ENCODE peak calls at places on chromosomes 6 and 20, in five cellular contexts. Q is heart right ventricle, Z is adrenal gland, D is skeletal muscle cell, P is esophagus squamous epithelium. F is an unnamed sample.

GRCh38 chr6:5846335-5846734 is 160.4 kb downstream of the NRN1 start:
- DNase-seq in Q (no peak), Z (no peak), D (no peak), P (no peak), F (no peak)

GRCh38 chr6:30793521-30794194 is 49.3 kb upstream of the IER3 start:
- DNase-seq in Q (no peak), Z (no peak), D (no peak), P (no peak), F (no peak)

GRCh38 chr20:3743251-3743650 is 10.8 kb downstream of the HSPA12B start:
- DNase-seq in Q (no peak), Z (no peak), D (no peak), P (no peak), F (no peak)

GRCh38 chr6:124857746-124858145 is 104.5 kb upstream of the RNF217 start:
- DNase-seq in Q (no peak), Z (no peak), D (no peak), P (no peak), F (no peak)

GRCh38 chr6:84422380-84422968 is 195.0 kb upstream of the CEP162 start:
- DNase-seq in Q (peak), Z (peak), D (peak), P (no peak), F (peak)

GRCh38 chr20:10861619-10862018 is 187.8 kb upstream of the JAG1 start:
- DNase-seq in Q (no peak), Z (no peak), D (no peak), P (no peak), F (no peak)

GRCh38 chr20:13401596-13401995 is 180.5 kb downstream of the ISM1 start:
- DNase-seq in Q (no peak), Z (no peak), D (no peak), P (no peak), F (no peak)

GRCh38 chr6:138571585-138572199 is 72.4 kb upstream of the NHSL1 start:
- DNase-seq in Q (no peak), Z (no peak), D (no peak), P (no peak), F (no peak)

GRCh38 chr6:15481414-15481813 is 181.4 kb downstream of the DTNBP1 start:
- DNase-seq in Q (no peak), Z (no peak), D (no peak), P (no peak), F (no peak)

GRCh38 chr6:160041608-160042007 is 72.7 kb downstream of the IGF2R start:
- DNase-seq in Q (peak), Z (no peak), D (peak), P (no peak), F (peak)

GRCh38 chr6:130882370-130882769 is 55.2 kb downstream of the SMLR1 start:
- DNase-seq in Q (no peak), Z (no peak), D (no peak), P (no peak), F (no peak)

GRCh38 chr6:35663447-35664235 is 25.1 kb downstream of the FKBP5 start:
- DNase-seq in Q (no peak), Z (no peak), D (peak), P (no peak), F (no peak)

GRCh38 chr6:144847906-144848305 is 562.8 kb downstream of the UTRN start:
- DNase-seq in Q (no peak), Z (no peak), D (no peak), P (no peak), F (no peak)

DNA sequence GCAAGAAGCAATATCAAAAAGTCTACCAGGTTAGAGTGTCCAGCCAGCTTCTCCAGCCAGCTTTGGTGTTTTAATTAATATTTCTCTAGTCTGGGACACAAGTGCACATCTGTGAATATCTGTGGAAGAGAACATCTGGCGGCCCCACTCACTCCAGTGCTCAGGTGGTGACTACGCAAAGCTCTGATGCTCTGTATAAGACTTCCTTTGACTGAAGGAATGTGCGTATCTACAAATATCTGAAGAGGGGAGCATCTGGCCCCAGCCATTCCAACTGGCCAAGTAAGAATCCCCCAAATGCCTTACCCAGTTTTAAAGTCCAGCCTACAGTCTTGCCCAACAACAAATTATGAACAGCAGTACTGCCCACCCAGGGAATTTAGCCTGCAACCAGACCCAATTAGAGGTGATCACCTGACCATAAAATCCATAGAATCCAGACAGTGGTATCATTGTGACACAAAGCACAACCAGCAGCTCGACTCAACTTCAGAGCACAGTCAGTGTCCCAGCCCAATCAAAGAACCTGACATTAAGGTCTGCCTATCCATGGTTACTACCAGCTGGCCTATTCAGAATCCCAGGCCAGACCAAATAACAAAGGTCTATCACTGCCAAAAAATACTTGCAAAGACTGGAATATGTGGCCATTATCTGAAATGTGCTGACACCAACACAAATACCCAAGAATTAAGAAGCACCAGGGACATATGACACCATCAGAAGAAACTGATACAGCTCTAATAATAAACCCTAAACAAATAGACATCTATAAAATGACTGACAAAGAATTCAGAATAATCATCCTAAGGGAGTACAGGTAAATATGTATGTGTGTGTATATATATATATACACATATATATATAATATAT is 76.1 kb upstream of the MANEA start:
- DNase-seq in Q (no peak), Z (no peak), D (no peak), P (no peak), F (no peak)
- H3K4me3 ChIP-seq in Q (no peak), Z (no peak), D (no peak), P (no peak), F (no peak)

GRCh38 chr20:53578492-53579222 is 15.0 kb downstream of the ZNF217 start:
- DNase-seq in Q (peak), Z (peak), D (peak), P (peak), F (no peak)

GRCh38 chr20:53580376-53581111 is 13.1 kb downstream of the ZNF217 start:
- DNase-seq in Q (no peak), Z (no peak), D (no peak), P (no peak), F (no peak)

GRCh38 chr20:53579266-53579580 is 14.4 kb downstream of the ZNF217 start:
- DNase-seq in Q (no peak), Z (no peak), D (no peak), P (no peak), F (no peak)

GRCh38 chr20:53581444-53582311 is 12.0 kb downstream of the ZNF217 start:
- DNase-seq in Q (no peak), Z (no peak), D (no peak), P (no peak), F (no peak)

DNA sequence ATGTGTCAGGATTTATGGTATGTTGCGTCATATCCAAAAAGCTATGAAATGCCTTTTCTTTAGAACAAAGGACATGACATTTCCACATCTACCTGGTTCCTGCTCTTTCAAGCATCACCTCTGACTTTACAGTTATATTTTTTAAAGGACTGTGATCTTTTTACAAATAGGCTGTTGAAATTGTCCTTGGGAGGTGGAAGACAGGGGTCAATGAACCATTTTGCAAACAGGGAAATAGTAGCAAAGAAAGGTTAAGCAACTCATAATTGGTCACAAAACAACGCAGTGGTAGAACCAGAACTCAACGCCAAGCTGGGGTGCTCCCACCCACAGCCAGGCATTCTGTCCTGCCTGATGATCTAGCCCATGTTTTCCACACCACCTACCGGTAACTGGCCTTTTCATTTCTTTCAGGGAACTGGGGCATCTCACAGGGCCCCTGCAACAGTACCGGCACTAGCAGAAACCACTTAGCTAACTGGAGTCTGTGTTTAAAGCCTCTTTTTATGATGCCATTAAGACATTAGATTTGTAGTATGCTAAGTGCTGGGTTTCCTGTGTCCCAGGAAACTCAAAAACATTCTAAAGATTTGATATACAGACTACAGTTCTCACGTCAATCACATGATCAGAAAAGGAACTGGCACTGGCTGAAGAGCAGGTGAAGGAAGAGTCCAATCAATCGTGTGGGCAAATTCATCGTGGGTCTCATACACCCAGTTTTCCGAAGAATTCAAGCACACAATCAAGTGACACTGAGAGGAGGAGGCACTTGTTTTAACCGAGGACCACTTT is 13.9 kb downstream of the ZNF217 start:
- DNase-seq in Q (no peak), Z (no peak), D (peak), P (no peak), F (no peak)
- H3K4me3 ChIP-seq in Q (peak), Z (no peak), D (no peak), P (peak), F (no peak)

DNA sequence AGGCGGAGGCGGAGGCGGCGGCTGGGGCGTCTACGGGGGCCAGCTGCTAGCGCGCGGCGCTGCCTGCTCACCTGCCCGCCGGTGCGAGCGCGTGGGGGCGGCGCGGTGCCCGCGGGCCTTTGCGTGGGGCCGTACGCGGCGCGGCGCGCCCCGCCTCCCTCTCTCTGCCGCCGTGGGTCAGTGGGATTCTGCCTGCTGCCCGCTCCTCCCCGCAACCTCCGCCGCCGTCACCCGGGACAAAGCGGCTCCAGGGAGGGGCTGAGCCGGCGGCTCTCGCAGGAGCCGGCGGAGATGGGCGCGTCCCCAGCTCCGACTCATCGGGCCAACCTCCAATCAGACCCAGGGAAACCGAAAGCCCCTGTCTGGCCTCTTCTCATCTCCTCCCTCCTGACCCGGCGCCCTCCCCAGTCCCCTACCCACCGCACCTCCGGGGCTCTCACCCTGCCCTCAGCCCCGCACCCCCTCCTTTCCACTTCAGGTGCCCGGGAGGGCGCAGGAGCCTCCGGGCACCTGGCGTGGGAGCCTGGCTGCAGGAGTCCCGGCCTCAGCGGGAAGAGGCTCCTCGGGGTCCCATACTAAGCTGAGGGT is at the start of gene RCAN2:
- DNase-seq in Q (peak), Z (peak), D (no peak), P (no peak), F (peak)
- H3K4me3 ChIP-seq in Q (peak), Z (peak), D (peak), P (peak), F (peak)

GRCh38 chr20:52268184-52268583 is 76.6 kb upstream of the ZFP64 start:
- DNase-seq in Q (no peak), Z (no peak), D (peak), P (no peak), F (no peak)
- H3K4me3 ChIP-seq in Q (no peak), Z (no peak), D (no peak), P (no peak), F (no peak)

GRCh38 chr6:143449082-143449481 is 1.4 kb downstream of the ADAT2 start:
- DNase-seq in Q (no peak), Z (no peak), D (no peak), P (no peak), F (no peak)
- H3K4me3 ChIP-seq in Q (peak), Z (no peak), D (peak), P (peak), F (peak)

GRCh38 chr6:67885081-67886033 is 749.7 kb upstream of the ADGRB3 start:
- DNase-seq in Q (no peak), Z (no peak), D (no peak), P (no peak), F (no peak)
- H3K4me3 ChIP-seq in Q (no peak), Z (no peak), D (no peak), P (no peak), F (no peak)

GRCh38 chr6:32845381-32845884 is 1.6 kb upstream of the PSMB8 start:
- DNase-seq in Q (no peak), Z (no peak), D (no peak), P (no peak), F (no peak)
- H3K4me3 ChIP-seq in Q (peak), Z (no peak), D (no peak), P (peak), F (peak)